ENCODE peak calls at places on chromosomes 2 and 18, in eight cellular contexts. G, Z, E, U, X, L, K and O are unnamed samples.

GRCh38 chr2:71802556-71802955 is 345.1 kb downstream of the CYP26B1 start:
- DNase-seq in K (no peak), X (peak; percentile 34), G (no peak), U (no peak), Z (no peak), L (no peak), E (no peak), O (no peak)

GRCh38 chr2:219969508-219969907 is 342.1 kb downstream of the SLC4A3 start:
- DNase-seq in E (peak; percentile 8), K (no peak), Z (no peak), X (no peak), U (no peak), L (no peak), G (no peak), O (peak; percentile 15)

GRCh38 chr2:56130463-56131070 is 53.2 kb upstream of the CCDC85A start:
- DNase-seq in Z (no peak), E (peak; percentile 18), G (no peak), K (peak; percentile 53), X (no peak), L (no peak), U (no peak), O (peak; percentile 47)

GRCh38 chr18:79404567-79404910 is 8.8 kb downstream of the NFATC1 start:
- DNase-seq in L (no peak), K (no peak), X (peak; percentile 74), G (no peak), U (peak; percentile 15), Z (peak; percentile 76), E (no peak), O (no peak)

GRCh38 chr2:180829261-180829660 is 151.1 kb upstream of the UBE2E3 start:
- DNase-seq in Z (no peak), L (no peak), U (no peak), K (no peak), X (no peak), E (peak; percentile 6), G (no peak), O (no peak)

GRCh38 chr2:119488245-119489182 is 35.8 kb downstream of the SCTR start:
- DNase-seq in G (no peak), L (no peak), K (no peak), U (no peak), Z (no peak), E (no peak), X (no peak), O (no peak)

GRCh38 chr2:119292226-119292625 is 68.6 kb downstream of the STEAP3 start:
- DNase-seq in E (no peak), X (no peak), G (no peak), K (no peak), L (no peak), U (no peak), Z (no peak), O (peak; percentile 29)

GRCh38 chr18:8458546-8459215 is 150.6 kb upstream of the RAB12 start:
- DNase-seq in U (no peak), G (no peak), X (no peak), L (no peak), K (no peak), E (no peak), Z (no peak), O (no peak)

GRCh38 chr2:222715729-222716128 is 44.3 kb downstream of the MOGAT1 start:
- DNase-seq in X (no peak), K (no peak), G (no peak), L (no peak), Z (no peak), U (no peak), E (no peak), O (no peak)

GRCh38 chr2:176415156-176415870 is 146.1 kb downstream of the MTX2 start:
- DNase-seq in X (no peak), U (no peak), G (no peak), K (no peak), Z (no peak), L (no peak), E (no peak), O (no peak)

GRCh38 chr18:50286391-50287027 is 983 bp downstream of the CXXC1 start:
- DNase-seq in L (no peak), Z (peak; percentile 75), K (peak; percentile 45), X (no peak), E (no peak), G (peak; percentile 36), U (no peak), O (no peak)

GRCh38 chr2:238498188-238498587 is 71.5 kb downstream of the ASB1 start:
- DNase-seq in K (no peak), E (no peak), Z (peak; percentile 12), L (no peak), X (no peak), G (no peak), U (no peak), O (no peak)

GRCh38 chr2:171673928-171674327 is 13.3 kb upstream of the DYNC1I2 start:
- DNase-seq in G (no peak), K (no peak), E (no peak), U (no peak), L (no peak), Z (no peak), X (no peak), O (no peak)

GRCh38 chr2:216221806-216222205 is 112.7 kb downstream of the XRCC5 start:
- DNase-seq in E (no peak), L (no peak), K (no peak), U (no peak), X (no peak), Z (no peak), G (no peak), O (peak; percentile 42)

GRCh38 chr2:24080721-24081120 is 3.9 kb downstream of the TP53I3 start:
- DNase-seq in Z (no peak), E (no peak), K (no peak), L (no peak), X (no peak), U (no peak), G (no peak), O (no peak)

GRCh38 chr2:27798948-27799645 is 27.6 kb downstream of the MRPL33 start:
- DNase-seq in K (peak; percentile 99), U (peak; percentile 28), G (no peak), X (peak; percentile 88), Z (no peak), E (peak; percentile 94), L (no peak), O (peak; percentile 92)

GRCh38 chr2:241884951-241885700 is 15.6 kb downstream of the RTP5 start:
- DNase-seq in G (peak; percentile 7), U (peak; percentile 15), X (no peak), L (no peak), E (no peak), K (no peak), Z (peak; percentile 33), O (no peak)

GRCh38 chr2:176535480-176536113 is 266.4 kb downstream of the MTX2 start:
- DNase-seq in X (no peak), E (no peak), L (no peak), G (no peak), U (no peak), Z (no peak), K (no peak), O (no peak)

GRCh38 chr2:187971893-187972292 is 319.8 kb upstream of the GULP1 start:
- DNase-seq in U (no peak), E (no peak), L (no peak), X (no peak), K (peak; percentile 61), G (no peak), Z (no peak), O (no peak)

GRCh38 chr2:177679611-177680530 is 287.3 kb downstream of the AGPS start:
- DNase-seq in K (no peak), L (no peak), G (no peak), E (no peak), X (no peak), Z (no peak), U (no peak), O (no peak)

GRCh38 chr18:48600046-48600745 is 61.4 kb downstream of the CTIF start:
- DNase-seq in L (no peak), X (no peak), G (no peak), U (no peak), K (no peak), E (no peak), Z (no peak), O (no peak)

GRCh38 chr2:207504513-207505171 is 25.1 kb upstream of the CREB1 start:
- DNase-seq in X (no peak), Z (no peak), U (peak; percentile 30), L (no peak), E (no peak), K (peak; percentile 33), G (peak; percentile 34), O (peak; percentile 75)

GRCh38 chr2:56118474-56118873 is 65.3 kb upstream of the CCDC85A start:
- DNase-seq in Z (no peak), L (no peak), G (no peak), K (peak; percentile 86), X (no peak), U (no peak), E (no peak), O (no peak)

DNA sequence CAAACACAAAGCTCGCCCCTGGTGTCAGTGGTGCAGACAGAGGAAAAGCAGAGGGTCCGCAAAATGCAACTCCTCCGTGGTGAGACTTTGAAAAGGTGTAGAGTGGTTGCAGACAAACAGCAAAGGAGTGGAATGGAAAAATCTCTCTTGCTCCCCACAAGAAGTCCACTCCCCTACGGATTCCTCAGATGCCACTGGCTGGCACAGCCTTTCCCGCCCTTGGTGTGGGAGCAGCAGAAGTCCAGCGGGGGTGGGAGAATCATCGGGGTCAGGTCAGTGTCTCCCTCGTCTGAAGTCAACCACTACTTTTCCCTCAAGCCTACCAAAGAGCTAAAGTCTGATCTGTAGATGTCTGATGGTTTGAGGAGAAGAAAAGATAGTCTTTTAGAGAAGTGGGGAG is 22.3 kb upstream of the B3GNT7 start:
- DNase-seq in X (no peak), Z (no peak), K (no peak), G (no peak), U (no peak), E (no peak), L (no peak), O (no peak)
- H3K4me3 ChIP-seq in X (no peak overlapping the region), Z (no peak overlapping the region), K (no peak overlapping the region), G (no peak overlapping the region), U (no peak overlapping the region), E (no peak overlapping the region), L (no peak overlapping the region), O (no peak overlapping the region)

GRCh38 chr18:58224425-58224750 is 180.4 kb downstream of the NEDD4L start:
- DNase-seq in X (no peak), L (no peak), Z (no peak), U (no peak), K (no peak), E (no peak), G (no peak), O (no peak)
- H3K4me1 ChIP-seq in X (no peaks in the 10 kb centered on the region), L (no peaks in the 10 kb centered on the region), Z (peaks cover 16% of the 10 kb centered on the region), U (peaks cover 34% of the 10 kb centered on the region), K (peaks cover 9% of the 10 kb centered on the region), E (peaks cover 52% of the 10 kb centered on the region), G (peaks cover 5% of the 10 kb centered on the region), O (no peaks in the 10 kb centered on the region)

DNA sequence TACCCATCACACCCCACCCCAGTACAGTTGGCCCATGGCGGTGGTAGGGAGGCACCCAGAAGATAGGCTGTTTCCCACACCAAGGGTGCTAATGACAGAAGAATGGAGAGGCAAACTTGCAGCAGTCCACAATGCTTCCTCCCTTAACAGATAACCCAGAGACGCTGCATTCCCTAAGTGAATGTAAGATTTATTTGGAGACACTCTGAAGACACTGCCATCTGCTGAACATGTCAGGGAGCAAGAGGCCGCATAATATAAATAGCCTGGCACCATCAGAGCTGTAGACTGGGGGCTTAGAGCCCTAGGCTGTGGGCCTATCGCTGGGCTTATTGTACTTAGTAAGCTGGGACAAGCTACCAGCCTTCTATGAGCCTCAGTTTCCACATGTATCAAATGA is 2.2 kb upstream of the IWS1 start:
- DNase-seq in X (no peak), K (peak; percentile 85), E (no peak), Z (no peak), G (no peak), L (no peak), U (no peak), O (peak; percentile 30)
- H3K4me3 ChIP-seq in X (no peak overlapping the region), K (no peak overlapping the region), E (no peak overlapping the region), Z (no peak overlapping the region), G (no peak overlapping the region), L (no peak overlapping the region), U (no peak overlapping the region), O (no peak overlapping the region)

GRCh38 chr2:42923632-42924425 is 131.4 kb upstream of the HAAO start:
- DNase-seq in G (no peak), L (no peak), Z (no peak), U (no peak), K (peak; percentile 39), X (no peak), E (no peak), O (peak; percentile 57)
- H3K4me1 ChIP-seq in G (peaks cover 48% of the 10 kb centered on the region), L (no peaks in the 10 kb centered on the region), Z (peaks cover 53% of the 10 kb centered on the region), U (peaks cover 77% of the 10 kb centered on the region), K (peaks cover 19% of the 10 kb centered on the region), X (peaks cover 5% of the 10 kb centered on the region), E (peaks cover 29% of the 10 kb centered on the region), O (peaks cover 28% of the 10 kb centered on the region)